ENCODE peak calls at places on chromosomes 4 and X, in seven cellular contexts. Y is activated CD4-positive, alpha-beta T cell treated with anti-CD3 and anti-CD28 coated beads for 24 hours; C is T-helper 2 cell; N is right cardiac atrium; J is fibroblast of the conjunctiva; F is cardiac muscle cell; R is A549. L is an unnamed sample.

GRCh38 chr4:87465739-87466366 is 43.5 kb downstream of the NUDT9 start:
- DNase-seq in Y (no peak), J (peak; percentile 43), C (peak; percentile 64), N (no peak), R (peak; percentile 6), F (peak; percentile 77), L (peak; percentile 24)

GRCh38 chrX:9997524-9997923 is 30.4 kb downstream of the CLDN34 start:
- DNase-seq in F (no peak), Y (peak; percentile 48), N (no peak), R (no peak), C (peak; percentile 77), J (no peak), L (no peak)

GRCh38 chrX:130086414-130087207 is 23.7 kb downstream of the ELF4 start:
- DNase-seq in J (no peak), C (peak; percentile 94), R (no peak), Y (peak; percentile 41), F (no peak), N (no peak), L (no peak)

GRCh38 chr4:40493160-40493559 is 136.5 kb downstream of the RBM47 start:
- DNase-seq in N (no peak), F (peak; percentile 9), R (no peak), C (no peak), J (no peak), Y (no peak), L (no peak)

GRCh38 chr4:95017690-95018089 is 259.9 kb downstream of the BMPR1B start:
- DNase-seq in R (no peak), J (no peak), C (no peak), N (no peak), F (no peak), Y (no peak), L (no peak)

GRCh38 chrX:12929701-12930100 is 23.3 kb downstream of the TLR8 start:
- DNase-seq in Y (no peak), F (no peak), C (no peak), N (no peak), R (no peak), J (no peak), L (no peak)

GRCh38 chrX:46374371-46374770 is 170.8 kb downstream of the ZNF674 start:
- DNase-seq in J (no peak), F (no peak), Y (no peak), C (no peak), R (no peak), N (no peak), L (no peak)

GRCh38 chrX:27057883-27058282 is 405.3 kb downstream of the PPP4R3C start:
- DNase-seq in Y (no peak), F (no peak), R (no peak), N (no peak), J (no peak), C (no peak), L (no peak)

GRCh38 chr4:88725986-88726385 is 28.4 kb upstream of the NAP1L5 start:
- DNase-seq in N (no peak), C (no peak), R (no peak), F (no peak), J (no peak), Y (no peak), L (no peak)

GRCh38 chr4:3314706-3315260 is 22.0 kb downstream of the RGS12 start:
- DNase-seq in J (no peak), R (no peak), N (peak; percentile 4), Y (no peak), C (no peak), F (no peak), L (no peak)

GRCh38 chr4:138158746-138159297 is 83.3 kb downstream of the SLC7A11 start:
- DNase-seq in N (no peak), Y (no peak), J (peak; percentile 28), C (peak; percentile 26), R (no peak), F (peak; percentile 51), L (peak; percentile 39)

GRCh38 chrX:21812628-21813027 is 26.8 kb upstream of the MBTPS2 start:
- DNase-seq in Y (no peak), F (no peak), N (no peak), R (no peak), J (no peak), C (no peak), L (no peak)

GRCh38 chrX:31497086-31497485 is 425.2 kb upstream of the FTHL17 start:
- DNase-seq in C (no peak), Y (no peak), R (no peak), F (peak; percentile 48), J (no peak), N (no peak), L (no peak)

GRCh38 chr4:4480685-4481393 is 61.0 kb downstream of the STX18 start:
- DNase-seq in F (no peak), Y (no peak), R (no peak), N (no peak), C (no peak), J (no peak), L (no peak)

GRCh38 chr4:85151349-85151748 is 184.9 kb upstream of the WDFY3 start:
- DNase-seq in F (no peak), C (no peak), N (no peak), Y (no peak), J (no peak), R (no peak), L (no peak)

GRCh38 chrX:139844163-139844562 is 88.7 kb downstream of the ATP11C start:
- DNase-seq in R (no peak), J (no peak), N (no peak), F (no peak), C (no peak), Y (no peak), L (no peak)

GRCh38 chrX:104565791-104566687 is at the start of gene IL1RAPL2:
- DNase-seq in C (peak; percentile 9), Y (no peak), R (peak; percentile 38), J (no peak), F (peak; percentile 13), N (no peak), L (no peak)

GRCh38 chr4:86831262-86832090 is 17.7 kb downstream of the SLC10A6 start:
- DNase-seq in C (no peak), J (peak; percentile 74), Y (no peak), N (no peak), F (peak; percentile 85), R (peak; percentile 6), L (peak; percentile 91)

GRCh38 chrX:21943460-21944135 is 3.1 kb downstream of the SMS start:
- DNase-seq in Y (no peak), C (peak; percentile 46), R (peak; percentile 20), F (peak; percentile 67), N (no peak), J (peak; percentile 64), L (no peak)

GRCh38 chr4:31370866-31371465 is 650.8 kb downstream of the PCDH7 start:
- DNase-seq in C (peak; percentile 39), R (peak; percentile 7), N (no peak), J (peak; percentile 26), F (peak; percentile 61), Y (no peak), L (peak; percentile 9)

GRCh38 chr4:101252721-101253120 is 94.6 kb downstream of the PPP3CA start:
- DNase-seq in R (no peak), Y (no peak), F (peak; percentile 29), J (no peak), N (no peak), C (no peak), L (no peak)

GRCh38 chrX:2928583-2929434 is at the start of gene ARSD:
- DNase-seq in Y (peak; percentile 29), J (peak; percentile 95), F (peak; percentile 95), R (peak; percentile 73), N (peak; percentile 96), C (peak; percentile 37), L (peak; percentile 39)

GRCh38 chr4:39502034-39502658 is 25.1 kb downstream of the UGDH start:
- DNase-seq in R (no peak), J (peak; percentile 41), C (no peak), F (peak; percentile 27), N (no peak), Y (no peak), L (no peak)

GRCh38 chr4:88880501-88881226 is 176.3 kb downstream of the FAM13A start:
- DNase-seq in C (no peak), J (no peak), F (no peak), N (no peak), Y (no peak), R (no peak), L (no peak)